ENCODE peak calls at places on chromosome 17, in nine cellular contexts. D, F, O, L, E, T, S, H and Z are unnamed samples.

GRCh38 chr17:73787036-73787720 is 142.9 kb upstream of the SDK2 start:
- DNase-seq in O (no peak), E (peak), H (peak), S (no peak), T (no peak), F (no peak), L (no peak), D (no peak), Z (no peak)

GRCh38 chr17:72774251-72774650 is 318.2 kb downstream of the SLC39A11 start:
- DNase-seq in L (peak), T (no peak), F (no peak), D (no peak), S (no peak), O (no peak), H (no peak), E (no peak), Z (no peak)

GRCh38 chr17:68600123-68600880 is 865 bp downstream of the FAM20A start:
- DNase-seq in L (no peak), T (no peak), E (peak), S (no peak), D (peak), F (no peak), O (no peak), H (no peak), Z (no peak)

GRCh38 chr17:65531508-65532431 is 29.7 kb downstream of the AXIN2 start:
- DNase-seq in T (peak), H (no peak), D (peak), L (no peak), O (no peak), E (no peak), F (no peak), S (no peak), Z (no peak)

GRCh38 chr17:59754547-59754946 is 47.1 kb downstream of the VMP1 start:
- DNase-seq in S (no peak), F (peak), E (no peak), L (peak), O (peak), D (peak), T (peak), H (no peak), Z (peak)

GRCh38 chr17:78267257-78268073 is 36.0 kb downstream of the TMEM235 start:
- DNase-seq in D (no peak), S (no peak), H (no peak), F (no peak), T (no peak), O (no peak), L (no peak), E (no peak), Z (no peak)

GRCh38 chr17:76417499-76418143 is 33.2 kb downstream of the SPHK1 start:
- DNase-seq in S (no peak), O (no peak), H (peak), F (no peak), E (no peak), T (no peak), L (no peak), D (no peak), Z (no peak)

GRCh38 chr17:2083613-2084128 is 28.8 kb downstream of the HIC1 start:
- DNase-seq in T (no peak), L (peak), E (no peak), H (no peak), D (no peak), S (no peak), O (no peak), F (no peak), Z (no peak)

GRCh38 chr17:38867179-38867994 is 2.5 kb upstream of the LASP1 start:
- DNase-seq in O (peak), F (peak), D (no peak), H (peak), T (peak), S (peak), E (peak), L (no peak), Z (peak)

GRCh38 chr17:7445011-7445927 is at the start of gene CHRNB1:
- DNase-seq in H (peak), S (no peak), L (peak), O (no peak), T (peak), F (peak), D (peak), E (peak), Z (no peak)

GRCh38 chr17:57713140-57713539 is 32.0 kb downstream of the CCDC182 start:
- DNase-seq in O (no peak), T (no peak), L (no peak), S (no peak), F (no peak), H (no peak), D (no peak), E (no peak), Z (no peak)

GRCh38 chr17:78407387-78407990 is 29.0 kb downstream of the PGS1 start:
- DNase-seq in D (no peak), E (no peak), O (no peak), S (no peak), F (no peak), L (no peak), T (peak), H (no peak), Z (no peak)

GRCh38 chr17:81040791-81041337 is 5.9 kb downstream of the BAIAP2 start:
- DNase-seq in L (no peak), H (no peak), O (peak), T (no peak), S (no peak), F (peak), E (no peak), D (peak), Z (no peak)

GRCh38 chr17:27609606-27610303 is 21.2 kb upstream of the LGALS9 start:
- DNase-seq in T (peak), L (peak), H (no peak), F (peak), S (no peak), O (no peak), D (peak), E (peak), Z (peak)

GRCh38 chr17:7215136-7215638 is 4.4 kb downstream of the DLG4 start:
- DNase-seq in L (no peak), S (no peak), F (peak), H (no peak), T (no peak), O (no peak), E (no peak), D (no peak), Z (peak)

GRCh38 chr17:2837147-2837561 is 40.9 kb downstream of the RAP1GAP2 start:
- DNase-seq in D (no peak), S (no peak), E (no peak), T (no peak), O (no peak), L (no peak), F (no peak), H (no peak), Z (no peak)

GRCh38 chr17:48500435-48501426 is 30.1 kb downstream of the HOXB1 start:
- DNase-seq in E (no peak), H (no peak), T (peak), S (no peak), F (no peak), L (no peak), O (no peak), D (no peak), Z (no peak)

GRCh38 chr17:72030067-72030899 is 90.5 kb upstream of the SOX9 start:
- DNase-seq in S (no peak), O (peak), F (no peak), L (peak), T (peak), H (peak), D (peak), E (peak), Z (peak)

GRCh38 chr17:48155889-48156670 is 48.5 kb downstream of the SNX11 start:
- DNase-seq in E (peak), F (no peak), T (no peak), H (peak), O (no peak), S (no peak), L (no peak), D (no peak), Z (no peak)

GRCh38 chr17:36212958-36213357 is 2.1 kb downstream of the CCL4L2 start:
- DNase-seq in T (no peak), H (no peak), F (no peak), E (no peak), D (no peak), S (no peak), L (no peak), O (no peak), Z (no peak)

GRCh38 chr17:78979780-78980623 is at the start of gene LGALS3BP:
- DNase-seq in E (peak), F (peak), L (peak), H (peak), S (no peak), O (peak), D (peak), T (peak), Z (peak)